ENCODE peak calls at places on chromosome 4, in seven cellular contexts. M is naive thymus-derived CD8-positive, alpha-beta T cell; B is AG08395; W is progenitor cell of endocrine pancreas; Y is GM20000; A is activated CD4-positive, alpha-beta T cell treated with anti-CD3 and anti-CD28 coated beads, Interleukin-2, amount 50 U/mL, for 48 hours; L is A549. X is an unnamed sample.

GRCh38 chr4:82706349-82707000 is 92.1 kb downstream of the SCD5 start:
- DNase-seq in W (no peak), L (no peak), B (no peak), M (no peak), Y (no peak), A (no peak), X (no peak)

GRCh38 chr4:73544620-73545019 is 63.1 kb downstream of the AFM start:
- DNase-seq in W (no peak), B (no peak), L (no peak), A (no peak), M (no peak), Y (no peak), X (no peak)

GRCh38 chr4:17310269-17310652 is 201.6 kb downstream of the QDPR start:
- DNase-seq in B (no peak), A (no peak), Y (no peak), M (no peak), L (no peak), W (no peak), X (no peak)

GRCh38 chr4:38017579-38017978 is 57.4 kb downstream of the PTTG2 start:
- DNase-seq in B (no peak), Y (no peak), M (no peak), L (no peak), W (no peak), A (no peak), X (no peak)

GRCh38 chr4:66351761-66352160 is 681.5 kb upstream of the EPHA5 start:
- DNase-seq in L (no peak), M (no peak), B (no peak), Y (no peak), A (no peak), W (no peak), X (no peak)

GRCh38 chr4:73257995-73258667 is 467 bp downstream of the ANKRD17 start:
- DNase-seq in Y (no peak), W (peak; percentile 20), A (peak; percentile 40), L (peak; percentile 8), M (no peak), B (no peak), X (peak; percentile 42)

GRCh38 chr4:183770900-183771299 is 111.8 kb downstream of the TRAPPC11 start:
- DNase-seq in Y (no peak), B (no peak), M (no peak), A (no peak), L (no peak), W (no peak), X (no peak)

GRCh38 chr4:79408063-79408462 is at the start of gene GK2:
- DNase-seq in Y (no peak), W (no peak), B (no peak), M (no peak), A (no peak), L (no peak), X (no peak)

GRCh38 chr4:67809502-67809901 is 55.3 kb upstream of the GNRHR start:
- DNase-seq in Y (no peak), L (no peak), M (no peak), A (no peak), W (no peak), B (no peak), X (no peak)

GRCh38 chr4:27463816-27464215 is 603.2 kb downstream of the STIM2 start:
- DNase-seq in A (no peak), L (no peak), B (no peak), Y (no peak), W (no peak), M (no peak), X (no peak)

GRCh38 chr4:161404346-161405110 is 759.3 kb downstream of the FSTL5 start:
- DNase-seq in Y (no peak), L (no peak), A (no peak), W (no peak), M (no peak), B (no peak), X (no peak)

GRCh38 chr4:6565691-6566431 is 9.1 kb upstream of the MAN2B2 start:
- DNase-seq in B (no peak), Y (no peak), A (no peak), M (no peak), W (no peak), L (no peak), X (no peak)

GRCh38 chr4:152860057-152860456 is 76.1 kb upstream of the FHDC1 start:
- DNase-seq in W (no peak), Y (no peak), A (no peak), M (no peak), L (no peak), B (no peak), X (no peak)

GRCh38 chr4:47315346-47315745 is 148.2 kb downstream of the COMMD8 start:
- DNase-seq in W (no peak), Y (no peak), B (no peak), L (no peak), A (no peak), M (no peak), X (no peak)

GRCh38 chr4:72553540-72553939 is 15.5 kb downstream of the ADAMTS3 start:
- DNase-seq in W (no peak), Y (no peak), A (no peak), L (no peak), M (no peak), B (no peak), X (no peak)

X was measured in mesothelial cell of epicardium.